ENCODE peak calls at places on chromosomes 4 and X, in eight cellular contexts. W is progenitor cell of endocrine pancreas, N is NCI-H345, F is NCI-H146, X is left ventricle myocardium inferior, K is BE2C, J is uterus, D is HepG2. B is an unnamed sample.
A peak's percentile ranks its signal among the peaks of the same experiment; 100 is the strongest.

GRCh38 chr4:39528056-39528465 is 822 bp upstream of the UGDH start:
- DNase-seq in W (no peak), N (peak; percentile 34), F (peak; percentile 83), X (no peak), K (no peak), J (peak; percentile 83), D (no peak), B (no peak)

GRCh38 chr4:156476359-156476758 is 495.2 kb downstream of the PDGFC start:
- DNase-seq in W (no peak), N (no peak), F (no peak), X (no peak), K (no peak), J (no peak), D (peak; percentile 1), B (no peak)

GRCh38 chrX:57211906-57212305 is 74.6 kb upstream of the FAAH2 start:
- DNase-seq in W (no peak), N (no peak), F (no peak), X (no peak), K (no peak), J (no peak), D (no peak), B (no peak)

GRCh38 chr4:6306299-6306698 is 36.6 kb downstream of the WFS1 start:
- DNase-seq in W (no peak), N (no peak), F (no peak), X (no peak), K (no peak), J (no peak), D (no peak), B (no peak)

GRCh38 chr4:118849867-118850812 is 14.2 kb upstream of the SEC24D start:
- DNase-seq in W (no peak), N (no peak), F (no peak), X (no peak), K (no peak), J (no peak), D (no peak), B (no peak)

GRCh38 chr4:32991663-32992062 is 2271.5 kb downstream of the PCDH7 start:
- DNase-seq in W (no peak), N (no peak), F (no peak), X (no peak), K (no peak), J (no peak), D (no peak), B (no peak)

GRCh38 chr4:70240192-70240591 is 2.2 kb upstream of the CSN3 start:
- DNase-seq in W (no peak), N (no peak), F (no peak), X (no peak), K (no peak), J (no peak), D (peak; percentile 10), B (no peak)

GRCh38 chr4:145496292-145496691 is 14.6 kb downstream of the SMAD1 start:
- DNase-seq in W (no peak), N (no peak), F (no peak), X (no peak), K (no peak), J (no peak), D (no peak), B (no peak)

GRCh38 chrX:74535211-74535621 is 79.2 kb downstream of the RLIM start:
- DNase-seq in W (no peak), N (peak; percentile 20), F (peak; percentile 44), X (no peak), K (peak; percentile 8), J (peak; percentile 23), D (peak; percentile 16), B (no peak)

GRCh38 chr4:147824316-147824715 is 92.4 kb downstream of the ARHGAP10 start:
- DNase-seq in W (no peak), N (no peak), F (no peak), X (no peak), K (no peak), J (no peak), D (no peak), B (no peak)

GRCh38 chrX:10818651-10819050 is 198.3 kb upstream of the MID1 start:
- DNase-seq in W (no peak), N (no peak), F (no peak), X (no peak), K (no peak), J (no peak), D (no peak), B (no peak)

GRCh38 chr4:163166041-163166579 is 580 bp downstream of the NAF1 start:
- DNase-seq in W (peak; percentile 40), N (peak; percentile 16), F (peak; percentile 40), X (peak; percentile 33), K (peak; percentile 52), J (peak; percentile 38), D (peak; percentile 26), B (peak; percentile 70)

GRCh38 chr4:23685481-23685880 is 204.4 kb downstream of the PPARGC1A start:
- DNase-seq in W (no peak), N (no peak), F (no peak), X (no peak), K (no peak), J (no peak), D (no peak), B (no peak)

GRCh38 chrX:11663875-11664210 is 1.9 kb downstream of the ARHGAP6 start:
- DNase-seq in W (no peak), N (no peak), F (no peak), X (no peak), K (no peak), J (peak; percentile 30), D (no peak), B (no peak)

GRCh38 chr4:24690436-24690835 is 104.9 kb upstream of the SOD3 start:
- DNase-seq in W (no peak), N (no peak), F (no peak), X (no peak), K (no peak), J (no peak), D (no peak), B (peak; percentile 54)

GRCh38 chr4:38232741-38233140 is 272.5 kb downstream of the PTTG2 start:
- DNase-seq in W (no peak), N (no peak), F (no peak), X (no peak), K (no peak), J (no peak), D (no peak), B (no peak)

GRCh38 chr4:829761-830655 is 4.1 kb upstream of the CPLX1 start:
- DNase-seq in W (no peak), N (no peak), F (no peak), X (no peak), K (no peak), J (no peak), D (no peak), B (peak; percentile 8)

GRCh38 chrX:154352012-154352401 is 22.4 kb downstream of the FLNA start:
- DNase-seq in W (no peak), N (no peak), F (no peak), X (no peak), K (peak; percentile 1), J (peak; percentile 20), D (no peak), B (peak; percentile 42)

GRCh38 chrX:23926015-23926414 is 18.2 kb downstream of the CXorf58 start:
- DNase-seq in W (no peak), N (no peak), F (no peak), X (no peak), K (no peak), J (no peak), D (no peak), B (no peak)

GRCh38 chrX:15680401-15680800 is 15.8 kb upstream of the CLTRN start:
- DNase-seq in W (no peak), N (no peak), F (no peak), X (no peak), K (no peak), J (no peak), D (no peak), B (no peak)

GRCh38 chrX:52359614-52360232 is 9.1 kb upstream of the XAGE2 start:
- DNase-seq in W (no peak), N (no peak), F (no peak), X (no peak), K (no peak), J (no peak), D (no peak), B (no peak)

GRCh38 chr4:156377036-156377700 is 423.5 kb upstream of the CTSO start:
- DNase-seq in W (no peak), N (no peak), F (no peak), X (no peak), K (no peak), J (no peak), D (no peak), B (no peak)

GRCh38 chrX:103941201-103941975 is 21.0 kb upstream of the TMSB15B start:
- DNase-seq in W (no peak), N (peak; percentile 23), F (peak; percentile 28), X (no peak), K (no peak), J (no peak), D (no peak), B (no peak)

GRCh38 chr4:95637047-95637600 is 88.4 kb upstream of the UNC5C start:
- DNase-seq in W (no peak), N (no peak), F (no peak), X (no peak), K (peak; percentile 66), J (no peak), D (no peak), B (no peak)

B was measured in psoas muscle.